ENCODE peak calls at places on chromosome 1, in five cellular contexts. One of them, this sample, is unnamed.

GRCh38 chr1:59972216-59972924 is 45.8 kb upstream of the CYP2J2 start:
- DNase-seq in amniotic stem cell: no peak
- DNase-seq in A673: no peak
- DNase-seq in dermis blood vessel endothelial cell: no peak
- DNase-seq in RWPE1: no peak
- DNase-seq in this sample: no peak

GRCh38 chr1:176745945-176746344 is 283.0 kb downstream of the PAPPA2 start:
- DNase-seq in amniotic stem cell: no peak
- DNase-seq in A673: peak; percentile 33
- DNase-seq in dermis blood vessel endothelial cell: no peak
- DNase-seq in RWPE1: no peak
- DNase-seq in this sample: no peak

GRCh38 chr1:226121049-226121586 is 58.6 kb downstream of the H3-3A start:
- DNase-seq in amniotic stem cell: no peak
- DNase-seq in A673: no peak
- DNase-seq in dermis blood vessel endothelial cell: no peak
- DNase-seq in RWPE1: no peak
- DNase-seq in this sample: no peak

GRCh38 chr1:196466656-196467055 is 141.6 kb downstream of the KCNT2 start:
- DNase-seq in amniotic stem cell: no peak
- DNase-seq in A673: no peak
- DNase-seq in dermis blood vessel endothelial cell: no peak
- DNase-seq in RWPE1: peak; percentile 38
- DNase-seq in this sample: no peak

GRCh38 chr1:18996548-18997177 is 40.2 kb upstream of the IFFO2 start:
- DNase-seq in amniotic stem cell: no peak
- DNase-seq in A673: no peak
- DNase-seq in dermis blood vessel endothelial cell: no peak
- DNase-seq in RWPE1: no peak
- DNase-seq in this sample: no peak

GRCh38 chr1:194807530-194808220 is 1621.3 kb upstream of the B3GALT2 start:
- DNase-seq in amniotic stem cell: no peak
- DNase-seq in A673: no peak
- DNase-seq in dermis blood vessel endothelial cell: no peak
- DNase-seq in RWPE1: no peak
- DNase-seq in this sample: no peak

GRCh38 chr1:91032349-91032748 is 10.5 kb upstream of the ZNF644 start:
- DNase-seq in amniotic stem cell: no peak
- DNase-seq in A673: no peak
- DNase-seq in dermis blood vessel endothelial cell: no peak
- DNase-seq in RWPE1: no peak
- DNase-seq in this sample: no peak

GRCh38 chr1:6162773-6163172 is 17.3 kb downstream of the CHD5 start:
- DNase-seq in amniotic stem cell: no peak
- DNase-seq in A673: no peak
- DNase-seq in dermis blood vessel endothelial cell: no peak
- DNase-seq in RWPE1: no peak
- DNase-seq in this sample: no peak

GRCh38 chr1:155169541-155169940 is 3.6 kb downstream of the KRTCAP2 start:
- DNase-seq in amniotic stem cell: no peak
- DNase-seq in A673: no peak
- DNase-seq in dermis blood vessel endothelial cell: no peak
- DNase-seq in RWPE1: no peak
- DNase-seq in this sample: no peak

GRCh38 chr1:64493864-64494263 is 23.9 kb downstream of the CACHD1 start:
- DNase-seq in amniotic stem cell: no peak
- DNase-seq in A673: peak; percentile 69
- DNase-seq in dermis blood vessel endothelial cell: no peak
- DNase-seq in RWPE1: no peak
- DNase-seq in this sample: no peak

GRCh38 chr1:157312270-157312812 is 174.1 kb upstream of the ETV3 start:
- DNase-seq in amniotic stem cell: no peak
- DNase-seq in A673: peak; percentile 3
- DNase-seq in dermis blood vessel endothelial cell: peak; percentile 12
- DNase-seq in RWPE1: no peak
- DNase-seq in this sample: peak; percentile 31

GRCh38 chr1:232627645-232628334 is 2.1 kb downstream of the SIPA1L2 start:
- DNase-seq in amniotic stem cell: no peak
- DNase-seq in A673: peak; percentile 47
- DNase-seq in dermis blood vessel endothelial cell: peak; percentile 55
- DNase-seq in RWPE1: peak; percentile 72
- DNase-seq in this sample: peak; percentile 42

This sample was measured in endothelial cell of umbilical vein.